ENCODE peak calls at places on chromosomes 11 and 22, in four cellular contexts. G is PC-3, H is SK-N-SH, X is ACHN. L is an unnamed sample.

GRCh38 chr11:64729851-64730382 is 6.9 kb upstream of the NRXN2 start:
- DNase-seq in H (peak), X (no peak), G (peak), L (no peak)

GRCh38 chr22:36562261-36562835 is 33.4 kb upstream of the EIF3D start:
- DNase-seq in X (peak), G (peak), H (no peak), L (peak)

GRCh38 chr11:134266841-134267251 is 9.3 kb upstream of the GLB1L3 start:
- DNase-seq in G (peak), H (no peak), X (no peak), L (peak)

GRCh38 chr11:11403763-11404725 is 51.0 kb upstream of the CSNK2A3 start:
- DNase-seq in X (no peak), H (no peak), G (no peak), L (no peak)

GRCh38 chr11:112227002-112227401 is 774 bp downstream of the PTS start:
- DNase-seq in X (peak), G (no peak), H (peak), L (peak)

GRCh38 chr11:3825473-3826154 is 15.1 kb downstream of the RHOG start:
- DNase-seq in X (no peak), H (no peak), G (no peak), L (no peak)

GRCh38 chr11:108693852-108694251 is 29.0 kb downstream of the DDX10 start:
- DNase-seq in G (peak), X (no peak), H (no peak), L (peak)

GRCh38 chr22:23149743-23150238 is 4.5 kb downstream of the RAB36 start:
- DNase-seq in X (no peak), G (no peak), H (no peak), L (no peak)

GRCh38 chr11:119678351-119678750 is 50.6 kb downstream of the NECTIN1 start:
- DNase-seq in H (no peak), X (no peak), G (no peak), L (no peak)

GRCh38 chr22:27406389-27406861 is 395.1 kb downstream of the MN1 start:
- DNase-seq in X (no peak), G (no peak), H (no peak), L (no peak)

GRCh38 chr11:94588366-94588952 is 21.3 kb downstream of the PIWIL4 start:
- DNase-seq in G (no peak), H (no peak), X (no peak), L (no peak)

GRCh38 chr11:65576867-65577755 is 1.3 kb downstream of the EHBP1L1 start:
- DNase-seq in G (peak), X (peak), H (no peak), L (peak)

GRCh38 chr11:18526130-18526520 is 617 bp downstream of the TSG101 start:
- DNase-seq in G (no peak), H (no peak), X (peak), L (no peak)

GRCh38 chr11:128334311-128335044 is 252.9 kb downstream of the ETS1 start:
- DNase-seq in H (no peak), X (no peak), G (peak), L (no peak)

GRCh38 chr11:12149672-12150225 is 39.4 kb downstream of the MICAL2 start:
- DNase-seq in G (no peak), H (no peak), X (no peak), L (no peak)

GRCh38 chr11:65417221-65417701 is 5.3 kb upstream of the NEAT1 start:
- DNase-seq in H (no peak), X (no peak), G (no peak), L (no peak)

GRCh38 chr11:83773950-83774880 is 488.0 kb upstream of the CCDC90B start:
- DNase-seq in G (peak), X (no peak), H (no peak), L (no peak)

GRCh38 chr11:134585666-134586285 is 173.7 kb upstream of the B3GAT1 start:
- DNase-seq in H (no peak), G (no peak), X (no peak), L (no peak)

GRCh38 chr11:79243412-79244174 is 197.2 kb downstream of the TENM4 start:
- DNase-seq in X (no peak), H (no peak), G (no peak), L (no peak)

GRCh38 chr11:73446766-73447165 is 70.6 kb downstream of the RELT start:
- DNase-seq in H (no peak), X (no peak), G (no peak), L (no peak)

GRCh38 chr11:66231561-66231960 is 36.9 kb upstream of the RAB1B start:
- DNase-seq in H (no peak), G (no peak), X (no peak), L (no peak)

GRCh38 chr22:40613025-40613424 is 23.5 kb downstream of the MRTFA start:
- DNase-seq in G (no peak), H (no peak), X (no peak), L (no peak)

GRCh38 chr22:27270818-27271510 is 530.6 kb downstream of the MN1 start:
- DNase-seq in H (no peak), X (no peak), G (no peak), L (no peak)

GRCh38 chr22:41658869-41659268 is 29.8 kb downstream of the SNU13 start:
- DNase-seq in X (no peak), H (no peak), G (no peak), L (no peak)

GRCh38 chr11:119585038-119585666 is 143.8 kb downstream of the NECTIN1 start:
- DNase-seq in X (no peak), G (peak), H (peak), L (peak)

GRCh38 chr11:115197433-115197832 is 306.8 kb downstream of the CADM1 start:
- DNase-seq in G (no peak), H (no peak), X (peak), L (peak)

GRCh38 chr11:73151371-73151870 is 9.3 kb upstream of the FCHSD2 start:
- DNase-seq in X (no peak), H (no peak), G (no peak), L (no peak)

L was measured in mammary epithelial cell.